ENCODE peak calls at places on chromosomes 1 and 21, in eight cellular contexts. J is HCEC 1CT; T is activated CD8-positive, alpha-beta memory T cell treated with anti-CD3 and anti-CD28 coated beads for 24 hours; H is naive thymus-derived CD8-positive, alpha-beta T cell; C is HCT116; Z is iris pigment epithelial cell; X is non-pigmented ciliary epithelial cell; V is GM13976. F is an unnamed sample.

GRCh38 chr21:41559658-41560599 is 52.0 kb upstream of the TMPRSS2 start:
- DNase-seq in X (peak; percentile 20), H (no peak), Z (peak; percentile 6), J (no peak), V (peak; percentile 55), T (no peak), C (no peak), F (peak; percentile 79)

GRCh38 chr1:52551476-52552235 is 1.2 kb downstream of the TUT4 start:
- DNase-seq in H (peak; percentile 53), J (peak; percentile 46), Z (peak; percentile 55), V (no peak), T (no peak), X (no peak), C (no peak), F (peak; percentile 52)

GRCh38 chr1:35683012-35683411 is 35.7 kb downstream of the C1orf216 start:
- DNase-seq in V (no peak), T (no peak), H (no peak), C (no peak), Z (no peak), J (no peak), X (no peak), F (peak; percentile 26)

GRCh38 chr1:219871427-219872057 is 56.8 kb downstream of the SLC30A10 start:
- DNase-seq in C (no peak), X (no peak), J (no peak), H (no peak), Z (no peak), T (no peak), V (no peak), F (no peak)

GRCh38 chr1:112686417-112686816 is 12.0 kb downstream of the MOV10 start:
- DNase-seq in J (no peak), T (no peak), H (no peak), Z (no peak), V (no peak), C (no peak), X (no peak), F (no peak)

GRCh38 chr21:34986561-34987533 is 62.3 kb downstream of the RUNX1 start:
- DNase-seq in T (peak; percentile 91), C (peak; percentile 93), J (peak; percentile 91), Z (peak; percentile 97), V (peak; percentile 60), H (peak; percentile 70), X (peak; percentile 90), F (peak; percentile 84)

GRCh38 chr1:156935719-156936118 is 15.3 kb downstream of the LRRC71 start:
- DNase-seq in Z (no peak), J (no peak), C (no peak), T (no peak), X (no peak), H (no peak), V (no peak), F (no peak)

GRCh38 chr1:239308701-239309333 is 77.6 kb upstream of the CHRM3 start:
- DNase-seq in Z (peak; percentile 13), J (no peak), H (peak; percentile 13), X (no peak), C (no peak), T (peak; percentile 58), V (peak; percentile 4), F (peak; percentile 26)

GRCh38 chr21:45404726-45405270 is at the start of gene COL18A1:
- DNase-seq in J (peak; percentile 15), X (no peak), Z (no peak), V (peak; percentile 79), T (peak; percentile 65), C (no peak), H (no peak), F (no peak)

GRCh38 chr1:4045397-4046010 is 145.4 kb upstream of the C1orf174 start:
- DNase-seq in H (no peak), T (no peak), C (no peak), V (no peak), Z (no peak), J (no peak), X (no peak), F (no peak)

GRCh38 chr1:74733616-74734484 is 898 bp downstream of the TYW3 start:
- DNase-seq in H (peak; percentile 75), T (no peak), Z (peak; percentile 81), C (peak; percentile 54), V (peak; percentile 60), J (peak; percentile 62), X (no peak), F (peak; percentile 85)

GRCh38 chr1:80892452-80892995 is 908.2 kb upstream of the ADGRL2 start:
- DNase-seq in T (no peak), Z (peak; percentile 26), X (no peak), J (no peak), H (no peak), V (no peak), C (no peak), F (no peak)

GRCh38 chr1:232599178-232600041 is 30.5 kb downstream of the SIPA1L2 start:
- DNase-seq in H (no peak), Z (peak; percentile 19), C (no peak), T (no peak), V (no peak), J (no peak), X (no peak), F (no peak)

GRCh38 chr1:2351723-2352122 is 39.6 kb downstream of the MORN1 start:
- DNase-seq in Z (no peak), C (no peak), X (no peak), J (no peak), V (no peak), T (no peak), H (no peak), F (no peak)

GRCh38 chr1:232830661-232831060 is 25.4 kb downstream of the MAP10 start:
- DNase-seq in T (no peak), H (no peak), V (no peak), X (no peak), Z (no peak), C (no peak), J (no peak), F (no peak)

GRCh38 chr1:10796029-10796944 is at the start of gene CASZ1:
- DNase-seq in Z (peak; percentile 88), J (peak; percentile 80), H (no peak), V (peak; percentile 48), T (no peak), C (peak; percentile 87), X (peak; percentile 36), F (no peak)

GRCh38 chr1:207277241-207277640 is 44.2 kb upstream of the CD55 start:
- DNase-seq in J (no peak), H (no peak), X (no peak), T (no peak), Z (no peak), C (no peak), V (no peak), F (no peak)

GRCh38 chr1:162632234-162632666 is at the start of gene DDR2:
- DNase-seq in C (no peak), J (peak; percentile 95), H (no peak), X (no peak), Z (peak; percentile 77), V (no peak), T (no peak), F (no peak)

GRCh38 chr1:24899581-24900485 is 30.2 kb downstream of the RUNX3 start:
- DNase-seq in C (no peak), T (peak; percentile 66), Z (no peak), X (no peak), H (no peak), V (peak; percentile 56), J (no peak), F (peak; percentile 65)

GRCh38 chr1:38464071-38464661 is 395.4 kb downstream of the RRAGC start:
- DNase-seq in Z (no peak), T (no peak), X (no peak), V (no peak), C (no peak), J (no peak), H (no peak), F (no peak)

GRCh38 chr1:223531742-223532341 is 133.7 kb downstream of the CAPN8 start:
- DNase-seq in T (no peak), Z (peak; percentile 35), C (peak; percentile 56), J (peak; percentile 26), X (peak; percentile 1), V (peak; percentile 45), H (peak; percentile 16), F (peak; percentile 61)

GRCh38 chr1:29569971-29570634 is 333.8 kb downstream of the PTPRU start:
- DNase-seq in X (peak; percentile 87), C (peak; percentile 98), H (no peak), J (no peak), V (no peak), T (no peak), Z (peak; percentile 56), F (no peak)

GRCh38 chr21:38819719-38820147 is 14.0 kb downstream of the ETS2 start:
- DNase-seq in H (no peak), J (peak; percentile 85), T (no peak), Z (peak; percentile 83), X (no peak), V (no peak), C (peak; percentile 53), F (no peak)

GRCh38 chr1:96425382-96426129 is 296.0 kb upstream of the PTBP2 start:
- DNase-seq in T (no peak), Z (no peak), V (no peak), H (no peak), C (no peak), X (no peak), J (no peak), F (no peak)

GRCh38 chr1:243718893-243719292 is 131.2 kb downstream of the AKT3 start:
- DNase-seq in Z (peak; percentile 64), V (no peak), T (no peak), H (no peak), X (peak; percentile 54), J (peak; percentile 87), C (no peak), F (no peak)

GRCh38 chr1:966135-966602 is at the start of gene PLEKHN1:
- DNase-seq in J (no peak), V (peak; percentile 78), T (peak; percentile 80), X (no peak), H (no peak), C (no peak), Z (peak; percentile 73), F (no peak)

GRCh38 chr21:27269646-27270045 is 302.8 kb upstream of the ADAMTS5 start:
- DNase-seq in V (no peak), H (no peak), J (peak; percentile 92), X (peak; percentile 95), Z (peak; percentile 98), T (no peak), C (no peak), F (no peak)

GRCh38 chr1:166603296-166603695 is 236.0 kb upstream of the POGK start:
- DNase-seq in V (no peak), J (no peak), T (no peak), C (no peak), H (no peak), X (no peak), Z (no peak), F (no peak)

GRCh38 chr1:209755926-209756607 is at the start of gene TRAF3IP3:
- DNase-seq in T (peak; percentile 85), V (peak; percentile 74), H (peak; percentile 84), C (no peak), X (no peak), J (no peak), Z (no peak), F (peak; percentile 93)

GRCh38 chr1:63024132-63024531 is 240.2 kb downstream of the ATG4C start:
- DNase-seq in C (no peak), J (no peak), T (no peak), H (no peak), X (no peak), V (no peak), Z (peak; percentile 19), F (no peak)

GRCh38 chr1:54792686-54793282 is 8.3 kb downstream of the TTC22 start:
- DNase-seq in J (no peak), X (no peak), H (no peak), C (no peak), Z (no peak), T (no peak), V (no peak), F (no peak)

GRCh38 chr1:219387211-219387610 is 213.5 kb downstream of the LYPLAL1 start:
- DNase-seq in X (no peak), Z (no peak), J (no peak), H (no peak), T (no peak), V (no peak), C (no peak), F (no peak)

GRCh38 chr1:66270122-66270812 is 263.7 kb upstream of the SGIP1 start:
- DNase-seq in V (no peak), H (no peak), J (no peak), X (no peak), T (no peak), Z (peak; percentile 91), C (no peak), F (no peak)

GRCh38 chr1:155062702-155063411 is 683 bp upstream of the EFNA4 start:
- DNase-seq in H (peak; percentile 71), Z (peak; percentile 55), C (no peak), J (peak; percentile 33), V (peak; percentile 88), T (peak; percentile 91), X (no peak), F (peak; percentile 63)

F was measured in GM12865.